ENCODE peak calls at places on chromosomes 3 and 15, in nine cellular contexts. T, D, J, Q, O, Z, P, F and K are unnamed samples.

GRCh38 chr3:174873832-174874231 is 14.7 kb downstream of the NAALADL2 start:
- DNase-seq in F (no peak), Z (no peak), D (no peak), Q (no peak), J (no peak), O (no peak), T (no peak), P (no peak), K (no peak)

GRCh38 chr3:22089284-22089683 is 338.3 kb upstream of the ZNF385D start:
- DNase-seq in Z (peak; percentile 29), O (no peak), F (peak; percentile 1), D (no peak), P (no peak), T (peak; percentile 33), J (peak; percentile 2), Q (peak; percentile 33), K (no peak)

GRCh38 chr3:61919371-61919770 is 358.0 kb downstream of the PTPRG start:
- DNase-seq in J (no peak), Q (no peak), Z (no peak), P (no peak), F (no peak), D (no peak), O (no peak), T (no peak), K (no peak)

GRCh38 chr15:67107014-67107812 is 41.8 kb downstream of the SMAD3 start:
- DNase-seq in F (peak; percentile 100), D (no peak), T (peak; percentile 99), Z (peak; percentile 51), Q (peak; percentile 92), P (peak; percentile 50), J (no peak), O (no peak), K (peak; percentile 98)

GRCh38 chr15:100762913-100763627 is 116.6 kb upstream of the ALDH1A3 start:
- DNase-seq in P (no peak), F (peak; percentile 17), D (no peak), T (no peak), Z (no peak), O (no peak), Q (no peak), J (no peak), K (no peak)

GRCh38 chr15:67013696-67014095 is 51.7 kb upstream of the SMAD3 start:
- DNase-seq in Q (no peak), Z (no peak), D (peak; percentile 80), O (no peak), J (peak; percentile 87), T (no peak), F (peak; percentile 80), P (peak; percentile 50), K (peak; percentile 72)

GRCh38 chr3:119318871-119319270 is 24.7 kb downstream of the ARHGAP31 start:
- DNase-seq in T (peak; percentile 53), J (no peak), O (no peak), Q (no peak), F (peak; percentile 73), D (no peak), P (no peak), Z (no peak), K (peak; percentile 25)

GRCh38 chr3:176842914-176843313 is 354.4 kb downstream of the TBL1XR1 start:
- DNase-seq in O (no peak), P (no peak), T (no peak), Q (no peak), D (no peak), F (no peak), J (no peak), Z (no peak), K (no peak)

GRCh38 chr15:73273181-73274002 is 95.4 kb downstream of the HCN4 start:
- DNase-seq in Z (peak; percentile 43), F (peak; percentile 67), P (no peak), D (no peak), O (no peak), T (peak; percentile 73), J (peak; percentile 50), Q (peak; percentile 49), K (peak; percentile 59)

GRCh38 chr3:13189639-13190375 is 116.6 kb upstream of the IQSEC1 start:
- DNase-seq in P (no peak), T (peak; percentile 55), Q (no peak), J (no peak), F (peak; percentile 36), D (no peak), Z (no peak), O (no peak), K (no peak)

GRCh38 chr3:42652611-42653302 is 740 bp upstream of the ZBTB47 start:
- DNase-seq in Q (peak; percentile 77), D (peak; percentile 92), F (peak; percentile 78), J (no peak), O (no peak), P (peak; percentile 66), Z (no peak), T (peak; percentile 93), K (peak; percentile 67)

GRCh38 chr3:105788548-105789036 is 80.2 kb downstream of the CBLB start:
- DNase-seq in Q (no peak), P (no peak), Z (no peak), T (no peak), J (no peak), D (no peak), O (no peak), F (no peak), K (no peak)

GRCh38 chr3:86929046-86929445 is 61.9 kb downstream of the VGLL3 start:
- DNase-seq in Q (no peak), O (no peak), F (peak; percentile 71), D (no peak), Z (no peak), T (no peak), J (no peak), P (no peak), K (no peak)

GRCh38 chr3:134145183-134145582 is 105.5 kb downstream of the RYK start:
- DNase-seq in D (no peak), J (no peak), Z (no peak), P (no peak), O (no peak), T (no peak), Q (no peak), F (no peak), K (no peak)

GRCh38 chr3:12286927-12287726 is 1.7 kb upstream of the PPARG start:
- DNase-seq in J (no peak), Z (peak; percentile 51), P (peak; percentile 31), T (peak; percentile 18), Q (peak; percentile 15), D (no peak), F (no peak), O (no peak), K (no peak)

GRCh38 chr3:126201168-126201567 is 20.8 kb upstream of the ALDH1L1 start:
- DNase-seq in F (no peak), Q (no peak), T (no peak), Z (no peak), J (no peak), D (peak; percentile 10), O (no peak), P (no peak), K (no peak)

GRCh38 chr15:75195122-75195765 is 6.4 kb upstream of the C15orf39 start:
- DNase-seq in Q (peak; percentile 70), D (no peak), T (no peak), O (no peak), J (no peak), P (no peak), Z (peak; percentile 25), F (no peak), K (no peak)

GRCh38 chr3:66037986-66038369 is 740 bp downstream of the MAGI1 start:
- DNase-seq in P (peak; percentile 25), O (no peak), F (no peak), J (no peak), Q (peak; percentile 35), Z (no peak), T (peak; percentile 58), D (no peak), K (no peak)

GRCh38 chr3:177333535-177334495 is 136.5 kb upstream of the TBL1XR1 start:
- DNase-seq in J (no peak), Q (no peak), T (no peak), F (no peak), D (no peak), P (peak; percentile 24), Z (no peak), O (no peak), K (no peak)

DNA sequence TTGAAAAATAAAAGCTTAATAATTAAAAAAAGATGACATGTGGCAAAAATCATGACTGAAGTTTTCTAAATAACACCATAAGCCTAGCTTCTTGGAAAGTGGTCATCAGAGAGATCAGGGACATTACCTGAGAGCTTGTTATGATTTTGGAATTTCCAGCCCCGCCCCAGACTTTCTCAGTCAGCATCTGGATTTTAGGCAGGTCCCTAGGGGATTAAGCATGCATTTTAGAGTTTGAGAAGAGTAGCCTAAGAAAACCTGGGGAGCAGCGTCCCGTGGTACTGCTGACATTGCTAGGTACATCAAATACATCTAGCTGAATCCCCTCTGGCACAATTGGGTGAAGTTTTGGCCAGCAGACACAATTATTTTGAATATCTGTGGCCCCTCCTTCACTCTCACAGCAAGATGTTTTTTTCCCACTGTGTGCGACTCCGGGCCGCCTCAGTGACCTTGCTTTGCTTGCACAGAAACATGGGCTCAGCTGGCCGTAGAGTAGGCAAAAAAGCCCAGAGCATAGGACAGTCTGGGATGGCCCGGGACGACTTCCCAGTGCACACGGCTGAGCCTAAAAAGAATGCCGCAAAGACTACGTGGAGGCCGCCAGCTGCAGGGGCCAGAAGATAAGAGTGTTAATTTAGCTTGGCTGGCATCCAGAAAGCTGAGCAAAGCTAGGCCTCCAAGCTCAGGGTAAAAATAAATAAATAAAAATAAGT is 58.6 kb upstream of the MEF2A start:
- DNase-seq in T (peak; percentile 59), F (peak; percentile 88), Z (no peak), O (no peak), Q (peak; percentile 39), D (peak; percentile 89), P (peak; percentile 70), J (no peak), K (no peak)
- H3K4me1 ChIP-seq in T (peaks cover 28% of the 10 kb centered on the region), F (peaks cover 21% of the 10 kb centered on the region), Z (no peaks in the 10 kb centered on the region), O (peaks cover 20% of the 10 kb centered on the region), Q (peaks cover 10% of the 10 kb centered on the region), D (peaks cover 64% of the 10 kb centered on the region), P (peaks cover 77% of the 10 kb centered on the region), J (peaks cover 6% of the 10 kb centered on the region), K (peaks cover 11% of the 10 kb centered on the region)

DNA sequence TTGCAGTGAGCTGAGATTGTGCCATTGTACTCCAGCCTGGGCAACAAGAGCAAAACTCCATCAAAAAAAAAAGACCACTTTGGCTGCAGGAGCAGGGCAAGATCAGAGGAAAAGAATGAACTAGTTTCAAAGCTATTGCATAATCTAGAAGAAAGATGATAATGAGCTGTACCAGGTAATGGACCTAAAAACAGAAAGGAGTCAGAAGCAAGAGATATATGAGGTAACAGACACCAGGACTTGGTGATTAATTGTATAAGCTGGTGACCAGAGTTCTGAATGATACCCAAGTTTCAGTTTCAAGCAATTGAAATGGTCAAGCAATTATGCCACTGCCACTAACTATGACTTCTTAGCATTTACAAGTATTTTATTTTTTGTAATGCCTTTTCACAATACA is 2.9 kb downstream of the POLQ start:
- DNase-seq in J (no peak), O (no peak), F (no peak), D (no peak), Q (no peak), T (peak; percentile 9), P (no peak), Z (no peak), K (no peak)
- H3K36me3 ChIP-seq in J (peaks cover 59% of the 10 kb centered on the region), O (no peaks in the 10 kb centered on the region), F (no peaks in the 10 kb centered on the region), D (no peaks in the 10 kb centered on the region), Q (no peaks in the 10 kb centered on the region), T (no peaks in the 10 kb centered on the region), P (no peaks in the 10 kb centered on the region), Z (no peaks in the 10 kb centered on the region), K (peaks cover 49% of the 10 kb centered on the region)

GRCh38 chr3:45547202-45547701 is 47.3 kb upstream of the LIMD1 start:
- DNase-seq in Z (no peak), P (no peak), J (no peak), T (no peak), Q (no peak), F (no peak), D (no peak), O (no peak), K (no peak)
- H3K4me3 ChIP-seq in Z (no peak overlapping the region), P (no peak overlapping the region), J (no peak overlapping the region), T (no peak overlapping the region), Q (no peak overlapping the region), F (no peak overlapping the region), D (no peak overlapping the region), O (no peak overlapping the region), K (no peak overlapping the region)

GRCh38 chr3:95167748-95168147 is 1104.9 kb downstream of the NSUN3 start:
- DNase-seq in P (no peak), T (no peak), D (no peak), J (no peak), F (no peak), Z (no peak), O (no peak), Q (no peak), K (no peak)
- H3K4me1 ChIP-seq in P (no peaks in the 10 kb centered on the region), T (no peaks in the 10 kb centered on the region), D (no peaks in the 10 kb centered on the region), J (no peaks in the 10 kb centered on the region), F (no peaks in the 10 kb centered on the region), Z (no peaks in the 10 kb centered on the region), O (no peaks in the 10 kb centered on the region), Q (peaks cover 6% of the 10 kb centered on the region), K (no peaks in the 10 kb centered on the region)